ENCODE peak calls at places on chromosome 20, in six cellular contexts. M, H, G, N, O and T are unnamed samples.

GRCh38 chr20:58224097-58224496 is 4.4 kb downstream of the ANKRD60 start:
- DNase-seq in H (no peak), M (no peak), G (no peak), N (no peak), O (no peak), T (no peak)

GRCh38 chr20:2133318-2134183 is 31.9 kb downstream of the STK35 start:
- DNase-seq in N (peak; percentile 79), G (no peak), H (peak; percentile 35), O (no peak), M (no peak), T (peak; percentile 15)

GRCh38 chr20:36490191-36490590 is 51.1 kb upstream of the MYL9 start:
- DNase-seq in H (no peak), O (no peak), M (no peak), G (no peak), N (no peak), T (no peak)

GRCh38 chr20:22578221-22579118 is 5.9 kb downstream of the FOXA2 start:
- DNase-seq in O (no peak), M (no peak), N (no peak), H (no peak), G (no peak), T (no peak)

GRCh38 chr20:31596831-31597482 is 8.1 kb upstream of the ID1 start:
- DNase-seq in N (no peak), H (no peak), M (no peak), G (no peak), O (no peak), T (no peak)

GRCh38 chr20:36527331-36528125 is 13.8 kb upstream of the MYL9 start:
- DNase-seq in G (no peak), H (no peak), O (no peak), N (no peak), M (no peak), T (no peak)

GRCh38 chr20:9609892-9610502 is 95.6 kb downstream of the LAMP5 start:
- DNase-seq in G (peak; percentile 31), O (no peak), M (no peak), H (no peak), N (peak; percentile 71), T (peak; percentile 45)

GRCh38 chr20:32050851-32051556 is 1.0 kb upstream of the HCK start:
- DNase-seq in M (no peak), H (no peak), G (no peak), O (peak; percentile 85), N (no peak), T (no peak)

GRCh38 chr20:19735446-19735845 is 22.6 kb upstream of the RIN2 start:
- DNase-seq in N (peak; percentile 73), G (no peak), H (peak; percentile 95), M (no peak), O (peak; percentile 75), T (no peak)

GRCh38 chr20:15673206-15673605 is 900.0 kb downstream of the KIF16B start:
- DNase-seq in M (no peak), O (no peak), N (peak; percentile 86), H (no peak), G (no peak), T (no peak)

GRCh38 chr20:19895761-19896160 is 121.4 kb upstream of the NAA20 start:
- DNase-seq in N (no peak), G (no peak), M (no peak), O (no peak), H (no peak), T (no peak)

GRCh38 chr20:19453781-19454310 is 241.4 kb downstream of the SLC24A3 start:
- DNase-seq in G (no peak), H (no peak), N (no peak), O (no peak), M (no peak), T (no peak)

GRCh38 chr20:14331671-14332070 is 5.7 kb downstream of the FLRT3 start:
- DNase-seq in N (no peak), G (no peak), M (no peak), H (no peak), O (no peak), T (no peak)

GRCh38 chr20:60748086-60748485 is 504.0 kb upstream of the CDH4 start:
- DNase-seq in M (no peak), O (no peak), H (no peak), N (no peak), G (no peak), T (no peak)

GRCh38 chr20:35700625-35701148 is 1.5 kb downstream of the ROMO1 start:
- DNase-seq in M (no peak), O (no peak), H (peak; percentile 22), G (no peak), N (no peak), T (no peak)

GRCh38 chr20:24102290-24102689 is 113.7 kb upstream of the GGTLC1 start:
- DNase-seq in N (no peak), H (peak; percentile 25), M (no peak), G (peak; percentile 23), O (no peak), T (no peak)

GRCh38 chr20:57919059-57919458 is 209.2 kb upstream of the PMEPA1 start:
- DNase-seq in H (no peak), M (no peak), O (no peak), N (no peak), G (no peak), T (no peak)

GRCh38 chr20:48165401-48165685 is 380.1 kb upstream of the SULF2 start:
- DNase-seq in O (no peak), M (no peak), G (no peak), N (no peak), H (no peak), T (no peak)

GRCh38 chr20:44658810-44659209 is 7.3 kb upstream of the ADA start:
- DNase-seq in H (no peak), N (no peak), G (no peak), M (no peak), O (no peak), T (no peak)

GRCh38 chr20:57427239-57428127 is 36.3 kb downstream of the RBM38 start:
- DNase-seq in M (no peak), H (no peak), N (no peak), G (no peak), O (peak; percentile 40), T (no peak)

GRCh38 chr20:10557685-10558084 is 116.1 kb downstream of the JAG1 start:
- DNase-seq in N (no peak), M (no peak), G (peak; percentile 15), O (no peak), H (no peak), T (no peak)

GRCh38 chr20:38665094-38665493 is 59.2 kb upstream of the SLC32A1 start:
- DNase-seq in M (no peak), O (no peak), G (no peak), N (no peak), H (no peak), T (no peak)

GRCh38 chr20:34604980-34605788 is 46.7 kb downstream of the MAP1LC3A start:
- DNase-seq in O (no peak), M (no peak), H (no peak), N (peak; percentile 83), G (no peak), T (no peak)

GRCh38 chr20:60785817-60786216 is 466.2 kb upstream of the CDH4 start:
- DNase-seq in M (no peak), N (no peak), G (no peak), O (no peak), H (no peak), T (no peak)

GRCh38 chr20:24382330-24382729 is 87.1 kb upstream of the SYNDIG1 start:
- DNase-seq in M (no peak), O (no peak), N (no peak), G (no peak), H (no peak), T (no peak)

GRCh38 chr20:50585678-50586077 is 75.5 kb downstream of the PTPN1 start:
- DNase-seq in N (no peak), G (no peak), M (no peak), H (no peak), O (no peak), T (no peak)
- TF ChIP-seq POLR2A in N (no peak), G (no peak), M (no peak), H (no peak), O (no peak), T (no peak)

DNA sequence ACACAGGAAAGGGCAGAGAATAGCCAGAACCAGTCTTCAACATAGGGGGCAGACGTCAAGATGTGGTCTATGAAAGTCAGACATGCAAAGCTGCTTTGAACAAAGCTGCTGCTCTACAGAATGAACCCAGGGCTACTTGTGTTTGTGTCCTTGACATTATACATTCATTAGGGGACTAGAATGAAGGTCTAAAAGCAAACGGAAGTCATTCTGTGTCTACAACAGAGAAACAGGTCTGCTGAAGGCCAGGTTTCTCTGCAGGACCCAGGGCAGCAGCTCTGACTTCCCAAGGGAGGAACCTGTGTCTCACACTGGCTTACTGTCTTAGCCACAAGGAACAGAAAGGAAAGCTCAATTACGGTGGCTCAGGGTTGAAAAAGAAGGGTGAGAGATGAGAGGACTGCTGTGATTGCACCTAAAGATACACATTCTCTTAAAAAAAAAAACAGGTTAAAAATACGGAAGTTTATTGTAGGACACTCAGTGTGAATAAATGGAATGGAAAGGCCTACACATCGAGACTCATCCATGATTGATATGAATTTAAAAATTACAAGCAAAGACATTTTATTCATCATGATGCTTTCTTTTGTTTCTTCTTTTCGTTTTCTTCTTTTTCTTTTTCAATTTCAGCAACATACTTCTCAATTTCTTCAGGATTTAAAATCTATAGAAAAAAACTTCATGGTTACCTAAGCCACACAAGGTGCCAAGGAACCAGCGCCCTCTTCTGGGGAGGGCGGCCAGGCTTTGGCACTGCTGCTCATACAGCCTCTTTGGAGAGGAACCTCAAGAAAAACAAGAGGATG is 6.7 kb downstream of the PSMA7 start:
- DNase-seq in H (peak; percentile 73), M (no peak), O (no peak), N (peak; percentile 68), G (no peak), T (peak; percentile 72)
- TF ChIP-seq POLR2A in H (no peak), M (no peak), O (no peak), N (no peak), G (peak; percentile 47), T (peak; percentile 12)

DNA sequence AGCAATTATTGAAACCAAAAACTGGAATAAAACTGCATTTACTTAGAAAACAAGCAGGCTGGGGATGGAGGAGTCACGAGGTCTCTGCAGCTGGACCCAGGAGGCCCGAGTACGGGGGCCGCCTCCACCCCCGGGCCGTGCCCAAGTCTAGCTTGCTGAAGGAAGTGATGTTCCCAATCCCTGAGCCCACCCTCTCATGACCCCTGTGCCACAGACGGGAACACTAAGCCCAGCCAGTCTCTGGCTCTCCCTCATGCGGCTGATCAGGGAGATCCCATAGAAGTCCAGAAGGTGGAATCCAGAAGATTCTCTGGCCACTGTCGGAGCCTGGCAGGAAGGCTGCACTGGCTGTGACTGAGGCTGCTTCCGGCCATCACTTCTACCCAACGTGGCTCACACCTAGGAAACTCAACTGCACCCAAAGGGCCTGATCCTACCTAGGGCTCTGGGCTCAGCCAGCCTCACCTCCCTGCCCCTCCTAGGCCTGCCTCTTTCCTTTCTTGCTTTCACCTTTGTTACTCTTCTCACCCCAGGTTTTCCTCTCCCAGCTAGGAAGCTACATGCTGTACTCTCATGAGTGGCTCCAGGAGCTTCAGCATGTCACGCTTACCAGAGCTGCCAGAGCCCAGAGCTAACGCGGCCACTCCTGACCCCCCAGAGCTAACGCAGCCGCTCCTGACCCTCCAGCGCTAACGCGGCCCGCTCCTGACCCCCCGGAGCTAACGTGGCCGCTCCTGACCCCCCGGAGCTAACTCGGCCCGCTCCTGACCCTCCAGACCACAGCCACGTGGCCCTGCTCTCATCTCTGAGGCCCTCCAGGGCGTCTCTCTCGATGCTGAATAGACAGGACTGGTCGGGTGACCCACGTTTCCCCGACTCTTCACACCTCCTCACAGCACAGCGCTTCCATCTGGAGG is 24.7 kb upstream of the HELZ2 start:
- DNase-seq in M (no peak), G (no peak), N (no peak), H (no peak), O (no peak), T (no peak)
- TF ChIP-seq POLR2A in M (no peak), G (no peak), N (no peak), H (no peak), O (no peak), T (no peak)

GRCh38 chr20:45833883-45834796 is 541 bp downstream of the SNX21 start:
- DNase-seq in G (peak; percentile 59), H (peak; percentile 75), N (peak; percentile 49), M (no peak), O (peak; percentile 89), T (peak; percentile 13)
- TF ChIP-seq POLR2A in G (peak; percentile 74), H (peak; percentile 68), N (no peak), M (peak; percentile 16), O (no peak), T (no peak)